ENCODE peak calls at places on chromosomes 7 and 10, in seven cellular contexts. One of them, this sample, is unnamed.

GRCh38 chr7:101671783-101672356 is 42.8 kb upstream of the MYL10 start:
- DNase-seq in EH: no peak
- DNase-seq in activated CD4-positive, alpha-beta T cell treated with anti-CD3 and anti-CD28 coated beads for 48 hours: no peak
- DNase-seq in left cardiac atrium: no peak
- DNase-seq in HepG2: no peak
- DNase-seq in stimulated activated CD4-positive, alpha-beta T cell treated with anti-CD3 and anti-CD28 coated beads, Interleukin-12 subunit alpha, Interleukin-12 subunit beta, amount 100 ng/mL, for 24 hours: no peak
- DNase-seq in AML-193: no peak
- DNase-seq in this sample: no peak

GRCh38 chr7:130409722-130410072 is 29.4 kb downstream of the CPA1 start:
- DNase-seq in left cardiac atrium: no peak
- DNase-seq in AML-193: no peak
- DNase-seq in stimulated activated CD4-positive, alpha-beta T cell treated with anti-CD3 and anti-CD28 coated beads, Interleukin-12 subunit alpha, Interleukin-12 subunit beta, amount 100 ng/mL, for 24 hours: no peak
- DNase-seq in EH: no peak
- DNase-seq in HepG2: no peak
- DNase-seq in activated CD4-positive, alpha-beta T cell treated with anti-CD3 and anti-CD28 coated beads for 48 hours: no peak
- DNase-seq in this sample: no peak

GRCh38 chr10:16440396-16441105 is 3.7 kb downstream of the PTER start:
- DNase-seq in EH: peak
- DNase-seq in HepG2: no peak
- DNase-seq in stimulated activated CD4-positive, alpha-beta T cell treated with anti-CD3 and anti-CD28 coated beads, Interleukin-12 subunit alpha, Interleukin-12 subunit beta, amount 100 ng/mL, for 24 hours: no peak
- DNase-seq in left cardiac atrium: no peak
- DNase-seq in AML-193: no peak
- DNase-seq in activated CD4-positive, alpha-beta T cell treated with anti-CD3 and anti-CD28 coated beads for 48 hours: peak
- DNase-seq in this sample: no peak

GRCh38 chr10:29951441-29951931 is 107.9 kb downstream of the JCAD start:
- DNase-seq in HepG2: no peak
- DNase-seq in left cardiac atrium: no peak
- DNase-seq in stimulated activated CD4-positive, alpha-beta T cell treated with anti-CD3 and anti-CD28 coated beads, Interleukin-12 subunit alpha, Interleukin-12 subunit beta, amount 100 ng/mL, for 24 hours: no peak
- DNase-seq in EH: no peak
- DNase-seq in AML-193: no peak
- DNase-seq in activated CD4-positive, alpha-beta T cell treated with anti-CD3 and anti-CD28 coated beads for 48 hours: no peak
- DNase-seq in this sample: no peak

GRCh38 chr7:112665709-112666108 is 124.5 kb downstream of the TMEM168 start:
- DNase-seq in AML-193: no peak
- DNase-seq in left cardiac atrium: no peak
- DNase-seq in EH: peak
- DNase-seq in activated CD4-positive, alpha-beta T cell treated with anti-CD3 and anti-CD28 coated beads for 48 hours: no peak
- DNase-seq in HepG2: no peak
- DNase-seq in stimulated activated CD4-positive, alpha-beta T cell treated with anti-CD3 and anti-CD28 coated beads, Interleukin-12 subunit alpha, Interleukin-12 subunit beta, amount 100 ng/mL, for 24 hours: no peak
- DNase-seq in this sample: no peak

GRCh38 chr10:109914966-109915365 is 8.3 kb downstream of the XPNPEP1 start:
- DNase-seq in EH: peak
- DNase-seq in stimulated activated CD4-positive, alpha-beta T cell treated with anti-CD3 and anti-CD28 coated beads, Interleukin-12 subunit alpha, Interleukin-12 subunit beta, amount 100 ng/mL, for 24 hours: no peak
- DNase-seq in AML-193: peak
- DNase-seq in activated CD4-positive, alpha-beta T cell treated with anti-CD3 and anti-CD28 coated beads for 48 hours: peak
- DNase-seq in HepG2: peak
- DNase-seq in left cardiac atrium: no peak
- DNase-seq in this sample: no peak

GRCh38 chr7:44983742-44984477 is 5.1 kb upstream of the MYO1G start:
- DNase-seq in activated CD4-positive, alpha-beta T cell treated with anti-CD3 and anti-CD28 coated beads for 48 hours: no peak
- DNase-seq in left cardiac atrium: no peak
- DNase-seq in stimulated activated CD4-positive, alpha-beta T cell treated with anti-CD3 and anti-CD28 coated beads, Interleukin-12 subunit alpha, Interleukin-12 subunit beta, amount 100 ng/mL, for 24 hours: no peak
- DNase-seq in EH: no peak
- DNase-seq in HepG2: no peak
- DNase-seq in AML-193: no peak
- DNase-seq in this sample: no peak

GRCh38 chr7:130912086-130912909 is 178.3 kb upstream of the KLF14 start:
- DNase-seq in AML-193: peak
- DNase-seq in activated CD4-positive, alpha-beta T cell treated with anti-CD3 and anti-CD28 coated beads for 48 hours: no peak
- DNase-seq in HepG2: peak
- DNase-seq in left cardiac atrium: no peak
- DNase-seq in stimulated activated CD4-positive, alpha-beta T cell treated with anti-CD3 and anti-CD28 coated beads, Interleukin-12 subunit alpha, Interleukin-12 subunit beta, amount 100 ng/mL, for 24 hours: no peak
- DNase-seq in EH: peak
- DNase-seq in this sample: no peak

GRCh38 chr7:1080251-1080917 is 7.5 kb upstream of the GPER1 start:
- DNase-seq in AML-193: no peak
- DNase-seq in HepG2: no peak
- DNase-seq in left cardiac atrium: no peak
- DNase-seq in activated CD4-positive, alpha-beta T cell treated with anti-CD3 and anti-CD28 coated beads for 48 hours: no peak
- DNase-seq in EH: no peak
- DNase-seq in stimulated activated CD4-positive, alpha-beta T cell treated with anti-CD3 and anti-CD28 coated beads, Interleukin-12 subunit alpha, Interleukin-12 subunit beta, amount 100 ng/mL, for 24 hours: no peak
- DNase-seq in this sample: no peak

GRCh38 chr7:13988765-13989137 is 715 bp downstream of the ETV1 start:
- DNase-seq in EH: no peak
- DNase-seq in HepG2: no peak
- DNase-seq in left cardiac atrium: no peak
- DNase-seq in AML-193: no peak
- DNase-seq in activated CD4-positive, alpha-beta T cell treated with anti-CD3 and anti-CD28 coated beads for 48 hours: no peak
- DNase-seq in stimulated activated CD4-positive, alpha-beta T cell treated with anti-CD3 and anti-CD28 coated beads, Interleukin-12 subunit alpha, Interleukin-12 subunit beta, amount 100 ng/mL, for 24 hours: no peak
- DNase-seq in this sample: no peak

GRCh38 chr10:89481662-89482061 is 53.7 kb downstream of the SLC16A12 start:
- DNase-seq in HepG2: no peak
- DNase-seq in stimulated activated CD4-positive, alpha-beta T cell treated with anti-CD3 and anti-CD28 coated beads, Interleukin-12 subunit alpha, Interleukin-12 subunit beta, amount 100 ng/mL, for 24 hours: no peak
- DNase-seq in activated CD4-positive, alpha-beta T cell treated with anti-CD3 and anti-CD28 coated beads for 48 hours: no peak
- DNase-seq in AML-193: no peak
- DNase-seq in left cardiac atrium: no peak
- DNase-seq in EH: peak
- DNase-seq in this sample: no peak

GRCh38 chr7:18541189-18541870 is 45.8 kb downstream of the HDAC9 start:
- DNase-seq in activated CD4-positive, alpha-beta T cell treated with anti-CD3 and anti-CD28 coated beads for 48 hours: no peak
- DNase-seq in HepG2: no peak
- DNase-seq in EH: peak
- DNase-seq in stimulated activated CD4-positive, alpha-beta T cell treated with anti-CD3 and anti-CD28 coated beads, Interleukin-12 subunit alpha, Interleukin-12 subunit beta, amount 100 ng/mL, for 24 hours: no peak
- DNase-seq in left cardiac atrium: peak
- DNase-seq in AML-193: no peak
- DNase-seq in this sample: no peak

GRCh38 chr10:124557167-124557566 is 95.5 kb downstream of the LHPP start:
- DNase-seq in activated CD4-positive, alpha-beta T cell treated with anti-CD3 and anti-CD28 coated beads for 48 hours: no peak
- DNase-seq in AML-193: no peak
- DNase-seq in HepG2: no peak
- DNase-seq in stimulated activated CD4-positive, alpha-beta T cell treated with anti-CD3 and anti-CD28 coated beads, Interleukin-12 subunit alpha, Interleukin-12 subunit beta, amount 100 ng/mL, for 24 hours: no peak
- DNase-seq in EH: no peak
- DNase-seq in left cardiac atrium: no peak
- DNase-seq in this sample: no peak

GRCh38 chr7:15937571-15937970 is 251.1 kb upstream of the MEOX2 start:
- DNase-seq in activated CD4-positive, alpha-beta T cell treated with anti-CD3 and anti-CD28 coated beads for 48 hours: no peak
- DNase-seq in stimulated activated CD4-positive, alpha-beta T cell treated with anti-CD3 and anti-CD28 coated beads, Interleukin-12 subunit alpha, Interleukin-12 subunit beta, amount 100 ng/mL, for 24 hours: no peak
- DNase-seq in EH: peak
- DNase-seq in left cardiac atrium: no peak
- DNase-seq in HepG2: no peak
- DNase-seq in AML-193: no peak
- DNase-seq in this sample: no peak

GRCh38 chr10:101244321-101245050 is 15.2 kb upstream of the LBX1 start:
- DNase-seq in AML-193: no peak
- DNase-seq in left cardiac atrium: no peak
- DNase-seq in HepG2: no peak
- DNase-seq in activated CD4-positive, alpha-beta T cell treated with anti-CD3 and anti-CD28 coated beads for 48 hours: no peak
- DNase-seq in stimulated activated CD4-positive, alpha-beta T cell treated with anti-CD3 and anti-CD28 coated beads, Interleukin-12 subunit alpha, Interleukin-12 subunit beta, amount 100 ng/mL, for 24 hours: no peak
- DNase-seq in EH: peak
- DNase-seq in this sample: no peak

GRCh38 chr10:87660484-87661133 is 931 bp downstream of the PAPSS2 start:
- DNase-seq in EH: peak
- DNase-seq in HepG2: no peak
- DNase-seq in stimulated activated CD4-positive, alpha-beta T cell treated with anti-CD3 and anti-CD28 coated beads, Interleukin-12 subunit alpha, Interleukin-12 subunit beta, amount 100 ng/mL, for 24 hours: no peak
- DNase-seq in activated CD4-positive, alpha-beta T cell treated with anti-CD3 and anti-CD28 coated beads for 48 hours: no peak
- DNase-seq in left cardiac atrium: peak
- DNase-seq in AML-193: no peak
- DNase-seq in this sample: no peak

GRCh38 chr10:46536781-46537180 is 19.7 kb downstream of the GPRIN2 start:
- DNase-seq in HepG2: no peak
- DNase-seq in activated CD4-positive, alpha-beta T cell treated with anti-CD3 and anti-CD28 coated beads for 48 hours: no peak
- DNase-seq in left cardiac atrium: peak
- DNase-seq in stimulated activated CD4-positive, alpha-beta T cell treated with anti-CD3 and anti-CD28 coated beads, Interleukin-12 subunit alpha, Interleukin-12 subunit beta, amount 100 ng/mL, for 24 hours: no peak
- DNase-seq in EH: no peak
- DNase-seq in AML-193: no peak
- DNase-seq in this sample: no peak

GRCh38 chr7:108063520-108063933 is 60.6 kb upstream of the LAMB1 start:
- DNase-seq in left cardiac atrium: no peak
- DNase-seq in HepG2: peak
- DNase-seq in EH: no peak
- DNase-seq in activated CD4-positive, alpha-beta T cell treated with anti-CD3 and anti-CD28 coated beads for 48 hours: no peak
- DNase-seq in stimulated activated CD4-positive, alpha-beta T cell treated with anti-CD3 and anti-CD28 coated beads, Interleukin-12 subunit alpha, Interleukin-12 subunit beta, amount 100 ng/mL, for 24 hours: no peak
- DNase-seq in AML-193: no peak
- DNase-seq in this sample: no peak

GRCh38 chr10:84825330-84825729 is 496.9 kb downstream of the CCSER2 start:
- DNase-seq in EH: peak
- DNase-seq in AML-193: no peak
- DNase-seq in stimulated activated CD4-positive, alpha-beta T cell treated with anti-CD3 and anti-CD28 coated beads, Interleukin-12 subunit alpha, Interleukin-12 subunit beta, amount 100 ng/mL, for 24 hours: no peak
- DNase-seq in activated CD4-positive, alpha-beta T cell treated with anti-CD3 and anti-CD28 coated beads for 48 hours: no peak
- DNase-seq in HepG2: no peak
- DNase-seq in left cardiac atrium: peak
- DNase-seq in this sample: no peak

GRCh38 chr7:48182736-48183369 is 11.6 kb downstream of the ABCA13 start:
- DNase-seq in EH: peak
- DNase-seq in HepG2: no peak
- DNase-seq in left cardiac atrium: no peak
- DNase-seq in activated CD4-positive, alpha-beta T cell treated with anti-CD3 and anti-CD28 coated beads for 48 hours: no peak
- DNase-seq in stimulated activated CD4-positive, alpha-beta T cell treated with anti-CD3 and anti-CD28 coated beads, Interleukin-12 subunit alpha, Interleukin-12 subunit beta, amount 100 ng/mL, for 24 hours: no peak
- DNase-seq in AML-193: no peak
- DNase-seq in this sample: no peak

GRCh38 chr7:80014507-80014906 is 120.1 kb upstream of the GNAI1 start:
- DNase-seq in EH: peak
- DNase-seq in stimulated activated CD4-positive, alpha-beta T cell treated with anti-CD3 and anti-CD28 coated beads, Interleukin-12 subunit alpha, Interleukin-12 subunit beta, amount 100 ng/mL, for 24 hours: no peak
- DNase-seq in AML-193: no peak
- DNase-seq in HepG2: no peak
- DNase-seq in activated CD4-positive, alpha-beta T cell treated with anti-CD3 and anti-CD28 coated beads for 48 hours: no peak
- DNase-seq in left cardiac atrium: no peak
- DNase-seq in this sample: no peak

GRCh38 chr7:100003711-100004661 is 11.4 kb upstream of the ZKSCAN1 start:
- DNase-seq in activated CD4-positive, alpha-beta T cell treated with anti-CD3 and anti-CD28 coated beads for 48 hours: no peak
- DNase-seq in HepG2: peak
- DNase-seq in AML-193: no peak
- DNase-seq in EH: no peak
- DNase-seq in left cardiac atrium: no peak
- DNase-seq in stimulated activated CD4-positive, alpha-beta T cell treated with anti-CD3 and anti-CD28 coated beads, Interleukin-12 subunit alpha, Interleukin-12 subunit beta, amount 100 ng/mL, for 24 hours: no peak
- DNase-seq in this sample: no peak

GRCh38 chr7:135980665-135981180 is 3.6 kb upstream of the MTPN start:
- DNase-seq in stimulated activated CD4-positive, alpha-beta T cell treated with anti-CD3 and anti-CD28 coated beads, Interleukin-12 subunit alpha, Interleukin-12 subunit beta, amount 100 ng/mL, for 24 hours: peak
- DNase-seq in EH: peak
- DNase-seq in AML-193: peak
- DNase-seq in HepG2: no peak
- DNase-seq in activated CD4-positive, alpha-beta T cell treated with anti-CD3 and anti-CD28 coated beads for 48 hours: peak
- DNase-seq in left cardiac atrium: no peak
- DNase-seq in this sample: no peak